ENCODE peak calls at places on chromosomes 7 and 10, in four cellular contexts. N, O, B and S are unnamed samples.

GRCh38 chr7:47693161-47693740 is 111.3 kb upstream of the TNS3 start:
- DNase-seq in O (no peak), N (no peak), B (no peak), S (no peak)

GRCh38 chr10:71692598-71693307 is 26.8 kb downstream of the C10orf105 start:
- DNase-seq in O (no peak), B (no peak), N (no peak), S (no peak)

GRCh38 chr10:77837248-77837924 is 89.2 kb downstream of the DLG5 start:
- DNase-seq in N (peak; percentile 62), O (peak; percentile 54), B (no peak), S (no peak)

GRCh38 chr7:38507379-38507778 is 123.8 kb downstream of the AMPH start:
- DNase-seq in N (no peak), B (no peak), O (no peak), S (no peak)

GRCh38 chr10:46031648-46032532 is 1.5 kb upstream of the NCOA4 start:
- DNase-seq in O (no peak), N (no peak), B (no peak), S (no peak)

GRCh38 chr7:13742719-13743640 is 246.5 kb downstream of the ETV1 start:
- DNase-seq in O (peak; percentile 71), N (no peak), B (no peak), S (no peak)

GRCh38 chr10:20892011-20892585 is 5.0 kb downstream of the NEBL start:
- DNase-seq in O (no peak), B (peak; percentile 50), N (no peak), S (no peak)

GRCh38 chr7:12025246-12025645 is 185.8 kb upstream of the TMEM106B start:
- DNase-seq in O (no peak), N (no peak), B (no peak), S (no peak)

GRCh38 chr7:74568658-74569057 is 88.9 kb upstream of the GTF2I start:
- DNase-seq in B (no peak), O (no peak), N (no peak), S (no peak)

GRCh38 chr10:47181057-47181849 is 118.7 kb upstream of the GDF10 start:
- DNase-seq in B (no peak), N (no peak), O (no peak), S (no peak)

GRCh38 chr7:96354881-96355280 is 33.0 kb upstream of the SLC25A13 start:
- DNase-seq in O (no peak), N (no peak), B (no peak), S (no peak)

GRCh38 chr7:64433590-64433989 is 119.8 kb downstream of the ZNF736 start:
- DNase-seq in N (no peak), B (no peak), O (no peak), S (no peak)

GRCh38 chr7:142461437-142461836 is 203.6 kb upstream of the PRSS58 start:
- DNase-seq in N (no peak), O (no peak), B (no peak), S (no peak)

GRCh38 chr7:3399858-3400257 is 98.8 kb downstream of the SDK1 start:
- DNase-seq in N (no peak), O (peak; percentile 36), B (no peak), S (no peak)

GRCh38 chr7:148260605-148261004 is 330.0 kb upstream of the C7orf33 start:
- DNase-seq in B (no peak), O (no peak), N (no peak), S (no peak)

GRCh38 chr10:57017356-57018037 is 656.4 kb upstream of the ZWINT start:
- DNase-seq in B (no peak), N (no peak), O (no peak), S (no peak)

GRCh38 chr10:132987671-132988571 is 45.6 kb upstream of the CFAP46 start:
- DNase-seq in N (no peak), B (no peak), O (peak; percentile 86), S (peak; percentile 61)

GRCh38 chr7:55438085-55438764 is 73.1 kb downstream of the LANCL2 start:
- DNase-seq in N (no peak), B (no peak), O (no peak), S (no peak)

GRCh38 chr7:117665393-117665792 is 185.6 kb downstream of the CFTR start:
- DNase-seq in N (no peak), B (no peak), O (no peak), S (no peak)

GRCh38 chr7:96636342-96636865 is 73.2 kb downstream of the SEM1 start:
- DNase-seq in B (no peak), N (no peak), O (no peak), S (no peak)

GRCh38 chr7:123748734-123749536 is at the start of gene WASL:
- DNase-seq in O (peak; percentile 89), B (peak; percentile 94), N (peak; percentile 77), S (peak; percentile 98)

GRCh38 chr10:78763651-78764395 is 304.9 kb upstream of the ZMIZ1 start:
- DNase-seq in N (no peak), B (peak; percentile 47), O (no peak), S (peak; percentile 74)

GRCh38 chr7:47352394-47352968 is 229.4 kb downstream of the TNS3 start:
- DNase-seq in O (no peak), B (no peak), N (no peak), S (no peak)

GRCh38 chr7:92835140-92835850 is 1.1 kb downstream of the CDK6 start:
- DNase-seq in B (peak; percentile 49), O (peak; percentile 29), N (peak; percentile 18), S (peak; percentile 82)

GRCh38 chr10:89207801-89208551 is 859 bp upstream of the CH25H start:
- DNase-seq in B (peak; percentile 62), O (peak; percentile 4), N (no peak), S (peak; percentile 74)